ENCODE peak calls at places on chromosomes 4 and X, in eight cellular contexts. P is esophagus squamous epithelium, J is hepatocyte, O is BE2C, C is GM23338, X is uterus, G is ovary, Z is tibial artery. T is an unnamed sample.

GRCh38 chr4:43360296-43360695 is 467.8 kb downstream of the GRXCR1 start:
- DNase-seq in J (no peak), C (no peak), P (no peak), X (no peak), G (no peak), O (no peak), Z (no peak), T (peak; percentile 80)

GRCh38 chr4:183674153-183674552 is 15.1 kb downstream of the TRAPPC11 start:
- DNase-seq in J (no peak), G (no peak), Z (no peak), C (peak; percentile 2), X (no peak), P (no peak), O (no peak), T (no peak)

GRCh38 chr4:10587697-10588096 is 96.9 kb downstream of the CLNK start:
- DNase-seq in X (no peak), C (no peak), P (no peak), O (no peak), J (no peak), G (no peak), Z (no peak), T (no peak)

GRCh38 chr4:72843466-72843865 is 226.1 kb downstream of the COX18 start:
- DNase-seq in P (no peak), G (no peak), Z (no peak), X (no peak), C (no peak), O (no peak), J (no peak), T (no peak)

GRCh38 chr4:10666616-10667015 is 18.0 kb downstream of the CLNK start:
- DNase-seq in C (no peak), O (no peak), P (no peak), Z (no peak), X (no peak), J (no peak), G (no peak), T (no peak)

GRCh38 chr4:147345662-147346061 is 135.2 kb upstream of the EDNRA start:
- DNase-seq in G (no peak), Z (no peak), J (no peak), O (no peak), P (no peak), C (no peak), X (no peak), T (peak; percentile 55)

GRCh38 chr4:53693408-53693807 is 102.1 kb upstream of the LNX1 start:
- DNase-seq in C (no peak), Z (no peak), G (no peak), O (no peak), P (no peak), X (no peak), J (no peak), T (no peak)

GRCh38 chrX:38806054-38806389 is 4.8 kb downstream of the MID1IP1 start:
- DNase-seq in Z (peak; percentile 39), G (no peak), O (peak; percentile 30), P (no peak), J (no peak), C (no peak), X (no peak), T (no peak)

GRCh38 chr4:26822546-26822945 is 38.1 kb upstream of the STIM2 start:
- DNase-seq in P (no peak), X (no peak), J (no peak), Z (no peak), O (no peak), C (no peak), G (no peak), T (peak; percentile 17)

GRCh38 chr4:15563871-15564270 is 91.3 kb downstream of the FBXL5 start:
- DNase-seq in Z (no peak), X (no peak), C (no peak), G (no peak), J (no peak), P (no peak), O (no peak), T (no peak)

GRCh38 chr4:153655928-153656327 is 28.2 kb upstream of the TLR2 start:
- DNase-seq in X (no peak), G (no peak), Z (peak; percentile 89), P (no peak), J (no peak), O (no peak), C (no peak), T (peak; percentile 52)

GRCh38 chr4:72496119-72496518 is 72.9 kb downstream of the ADAMTS3 start:
- DNase-seq in P (no peak), J (no peak), C (peak; percentile 6), Z (no peak), G (no peak), X (no peak), O (no peak), T (peak; percentile 29)

GRCh38 chr4:98516441-98517323 is 141.7 kb downstream of the TSPAN5 start:
- DNase-seq in X (no peak), J (no peak), G (peak; percentile 59), C (no peak), Z (no peak), P (no peak), O (no peak), T (no peak)

GRCh38 chrX:31546130-31546529 is 474.3 kb upstream of the FTHL17 start:
- DNase-seq in C (no peak), X (no peak), O (no peak), G (no peak), J (no peak), Z (no peak), P (no peak), T (peak; percentile 85)

GRCh38 chr4:137664055-137664405 is 131.7 kb upstream of the PCDH18 start:
- DNase-seq in X (no peak), O (no peak), J (peak; percentile 44), Z (no peak), G (no peak), C (peak; percentile 46), P (no peak), T (peak; percentile 26)

GRCh38 chr4:108454227-108454626 is 166.1 kb upstream of the RPL34 start:
- DNase-seq in O (no peak), G (no peak), C (no peak), J (no peak), X (no peak), P (no peak), Z (no peak), T (no peak)

GRCh38 chr4:1577818-1578217 is 106.3 kb downstream of the FAM53A start:
- DNase-seq in G (no peak), X (no peak), O (no peak), J (no peak), P (no peak), Z (no peak), C (no peak), T (no peak)

GRCh38 chrX:65679071-65679540 is 11.7 kb downstream of the MSN start:
- DNase-seq in X (no peak), J (no peak), P (no peak), C (no peak), O (no peak), G (no peak), Z (no peak), T (peak; percentile 93)

GRCh38 chr4:96874657-96875056 is 1034.8 kb downstream of the PDHA2 start:
- DNase-seq in P (no peak), Z (no peak), J (no peak), G (no peak), C (peak; percentile 49), X (no peak), O (no peak), T (no peak)

GRCh38 chrX:119698835-119699234 is 5.9 kb upstream of the SEPTIN6 start:
- DNase-seq in P (no peak), O (peak; percentile 31), G (no peak), J (peak; percentile 79), X (no peak), C (peak; percentile 82), Z (no peak), T (peak; percentile 45)
- TF ChIP-seq CTCF in P (peak; percentile 28), O (peak; percentile 76), G (no peak), J (peak; percentile 39), X (no peak), C (peak; percentile 61), Z (no peak), T (peak; percentile 46)

DNA sequence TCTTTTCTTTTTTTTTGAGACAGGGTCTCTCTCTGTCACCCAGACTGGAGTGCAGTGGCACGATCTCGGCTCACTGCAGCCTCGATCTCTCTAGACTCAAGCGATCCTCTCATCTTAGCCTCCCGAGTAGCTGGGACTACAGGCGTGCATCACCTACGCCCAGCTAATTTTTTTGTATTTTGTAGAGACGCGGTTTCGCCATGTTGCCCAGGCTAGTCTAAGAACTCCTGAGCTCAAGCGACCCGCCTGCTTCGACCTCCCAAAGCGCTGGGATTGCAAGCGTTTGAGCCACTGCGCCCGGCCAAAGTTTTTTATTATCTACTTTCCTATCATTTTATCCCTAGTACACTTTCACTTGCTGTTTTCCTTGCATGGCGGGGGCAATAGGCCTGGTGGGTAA is 1.4 kb downstream of the UBA6 start:
- DNase-seq in X (no peak), P (no peak), J (no peak), C (no peak), G (no peak), Z (no peak), O (no peak), T (no peak)
- H3K4me3 ChIP-seq in X (no peak overlapping the region), P (peak overlapping the region; percentile 88), J (peak overlapping the region; percentile 68), C (peak overlapping the region; percentile 85), G (no peak overlapping the region), Z (no peak overlapping the region), O (peak overlapping the region; percentile 74), T (peak overlapping the region; percentile 95)

GRCh38 chr4:186621959-186622553 is 66.7 kb upstream of the MTNR1A start:
- DNase-seq in O (no peak), P (no peak), J (no peak), C (no peak), G (no peak), Z (no peak), X (no peak), T (no peak)

GRCh38 chr4:186627226-186627865 is 72.0 kb upstream of the MTNR1A start:
- DNase-seq in X (no peak), Z (no peak), C (peak; percentile 23), J (no peak), P (no peak), O (no peak), G (no peak), T (peak; percentile 42)

GRCh38 chr4:186622788-186623464 is 67.6 kb upstream of the MTNR1A start:
- DNase-seq in P (no peak), X (no peak), J (no peak), C (no peak), O (no peak), Z (peak; percentile 36), G (no peak), T (no peak)

GRCh38 chr4:186624951-186625350 is 69.6 kb upstream of the MTNR1A start:
- DNase-seq in J (no peak), P (no peak), Z (no peak), X (no peak), O (no peak), G (no peak), C (no peak), T (no peak)

DNA sequence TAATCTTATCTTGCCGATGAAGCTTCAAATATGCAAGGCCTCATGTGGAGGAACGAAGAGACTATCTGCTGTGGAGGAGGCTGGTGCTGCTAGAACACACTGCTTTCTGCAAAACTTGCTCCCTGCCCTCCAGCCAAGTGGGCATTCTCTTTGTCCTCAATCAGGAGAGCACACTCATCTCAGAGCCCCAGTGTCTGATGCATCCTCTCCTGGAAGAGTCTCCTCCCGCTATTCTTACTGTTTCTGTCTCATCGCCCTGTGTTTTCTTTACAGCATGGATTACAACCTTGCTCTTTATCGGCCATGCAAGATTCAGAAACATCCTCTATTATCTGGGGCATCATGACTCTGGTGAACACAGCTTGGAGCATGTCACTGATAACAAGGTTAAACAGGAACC is 68.2 kb upstream of the MTNR1A start:
- DNase-seq in Z (no peak), G (no peak), C (no peak), J (no peak), O (no peak), X (no peak), P (no peak), T (no peak)
- H3K36me3 ChIP-seq in Z (peaks cover 52% of the 10 kb centered on the region), G (no peaks in the 10 kb centered on the region), C (peaks cover 11% of the 10 kb centered on the region), J (no peaks in the 10 kb centered on the region), O (no peaks in the 10 kb centered on the region), X (no peaks in the 10 kb centered on the region), P (peaks cover 62% of the 10 kb centered on the region), T (peaks cover 28% of the 10 kb centered on the region)

GRCh38 chr4:185685804-185686203 is 126.2 kb downstream of the SORBS2 start:
- DNase-seq in J (no peak), C (no peak), X (no peak), O (no peak), P (no peak), G (no peak), Z (no peak), T (no peak)
- TF ChIP-seq CTCF in J (no peak), C (no peak), X (no peak), O (no peak), P (no peak), G (no peak), Z (no peak), T (no peak)

T was measured in bronchial epithelial cell.